ENCODE peak calls at places on chromosome 11, in ten cellular contexts. One of them, this sample, is unnamed.
A peak's percentile ranks its signal among the peaks of the same experiment; 100 is the strongest.

GRCh38 chr11:68337399-68337835 is 25.0 kb downstream of the LRP5 start:
- DNase-seq in IMR-90: no peak
- DNase-seq in heart left ventricle: no peak
- DNase-seq in foreskin fibroblast: no peak
- DNase-seq in ELR: no peak
- DNase-seq in fibroblast of pulmonary artery: no peak
- DNase-seq in OCI-LY7: no peak
- DNase-seq in GM06990: no peak
- DNase-seq in small intestine: no peak
- DNase-seq in activated CD4-positive, alpha-beta T cell treated with anti-CD3 and anti-CD28 coated beads for 1 hour: no peak
- DNase-seq in this sample: no peak

GRCh38 chr11:108852701-108853100 is 187.8 kb downstream of the DDX10 start:
- DNase-seq in foreskin fibroblast: no peak
- DNase-seq in small intestine: no peak
- DNase-seq in GM06990: no peak
- DNase-seq in OCI-LY7: no peak
- DNase-seq in IMR-90: no peak
- DNase-seq in ELR: no peak
- DNase-seq in activated CD4-positive, alpha-beta T cell treated with anti-CD3 and anti-CD28 coated beads for 1 hour: no peak
- DNase-seq in fibroblast of pulmonary artery: no peak
- DNase-seq in heart left ventricle: no peak
- DNase-seq in this sample: no peak

GRCh38 chr11:130674686-130675085 is 226.2 kb downstream of the ADAMTS15 start:
- DNase-seq in OCI-LY7: no peak
- DNase-seq in fibroblast of pulmonary artery: peak; percentile 36
- DNase-seq in heart left ventricle: no peak
- DNase-seq in GM06990: no peak
- DNase-seq in small intestine: no peak
- DNase-seq in IMR-90: peak; percentile 49
- DNase-seq in ELR: no peak
- DNase-seq in activated CD4-positive, alpha-beta T cell treated with anti-CD3 and anti-CD28 coated beads for 1 hour: no peak
- DNase-seq in foreskin fibroblast: peak; percentile 62
- DNase-seq in this sample: no peak

GRCh38 chr11:65809496-65809895 is 22.6 kb downstream of the OVOL1 start:
- DNase-seq in GM06990: no peak
- DNase-seq in foreskin fibroblast: no peak
- DNase-seq in OCI-LY7: no peak
- DNase-seq in small intestine: no peak
- DNase-seq in heart left ventricle: no peak
- DNase-seq in ELR: no peak
- DNase-seq in fibroblast of pulmonary artery: no peak
- DNase-seq in activated CD4-positive, alpha-beta T cell treated with anti-CD3 and anti-CD28 coated beads for 1 hour: no peak
- DNase-seq in IMR-90: no peak
- DNase-seq in this sample: no peak

GRCh38 chr11:95229199-95230053 is 1.6 kb downstream of the SESN3 start:
- DNase-seq in GM06990: no peak
- DNase-seq in small intestine: peak; percentile 7
- DNase-seq in OCI-LY7: no peak
- DNase-seq in foreskin fibroblast: peak; percentile 63
- DNase-seq in activated CD4-positive, alpha-beta T cell treated with anti-CD3 and anti-CD28 coated beads for 1 hour: no peak
- DNase-seq in ELR: no peak
- DNase-seq in heart left ventricle: no peak
- DNase-seq in IMR-90: peak; percentile 13
- DNase-seq in fibroblast of pulmonary artery: peak; percentile 26
- DNase-seq in this sample: no peak

GRCh38 chr11:27296406-27296994 is 66.5 kb downstream of the CCDC34 start:
- DNase-seq in fibroblast of pulmonary artery: peak; percentile 79
- DNase-seq in OCI-LY7: peak; percentile 46
- DNase-seq in ELR: peak; percentile 72
- DNase-seq in heart left ventricle: no peak
- DNase-seq in IMR-90: peak; percentile 70
- DNase-seq in small intestine: peak; percentile 80
- DNase-seq in GM06990: no peak
- DNase-seq in activated CD4-positive, alpha-beta T cell treated with anti-CD3 and anti-CD28 coated beads for 1 hour: no peak
- DNase-seq in foreskin fibroblast: peak; percentile 71
- DNase-seq in this sample: peak; percentile 78

GRCh38 chr11:126385991-126386728 is 30.7 kb downstream of the ST3GAL4 start:
- DNase-seq in foreskin fibroblast: no peak
- DNase-seq in activated CD4-positive, alpha-beta T cell treated with anti-CD3 and anti-CD28 coated beads for 1 hour: no peak
- DNase-seq in ELR: no peak
- DNase-seq in heart left ventricle: no peak
- DNase-seq in OCI-LY7: no peak
- DNase-seq in IMR-90: no peak
- DNase-seq in fibroblast of pulmonary artery: no peak
- DNase-seq in GM06990: no peak
- DNase-seq in small intestine: no peak
- DNase-seq in this sample: no peak

GRCh38 chr11:70570693-70571395 is 172.5 kb downstream of the CTTN start:
- DNase-seq in small intestine: no peak
- DNase-seq in GM06990: no peak
- DNase-seq in fibroblast of pulmonary artery: no peak
- DNase-seq in activated CD4-positive, alpha-beta T cell treated with anti-CD3 and anti-CD28 coated beads for 1 hour: no peak
- DNase-seq in ELR: no peak
- DNase-seq in IMR-90: no peak
- DNase-seq in heart left ventricle: no peak
- DNase-seq in OCI-LY7: no peak
- DNase-seq in foreskin fibroblast: no peak
- DNase-seq in this sample: no peak

GRCh38 chr11:62081378-62082291 is 42.2 kb upstream of the INCENP start:
- DNase-seq in ELR: peak; percentile 73
- DNase-seq in activated CD4-positive, alpha-beta T cell treated with anti-CD3 and anti-CD28 coated beads for 1 hour: peak; percentile 72
- DNase-seq in OCI-LY7: peak; percentile 58
- DNase-seq in foreskin fibroblast: peak; percentile 87
- DNase-seq in small intestine: peak; percentile 75
- DNase-seq in heart left ventricle: peak; percentile 80
- DNase-seq in IMR-90: peak; percentile 66
- DNase-seq in fibroblast of pulmonary artery: peak; percentile 80
- DNase-seq in GM06990: peak; percentile 62
- DNase-seq in this sample: peak; percentile 80

GRCh38 chr11:7575841-7576451 is 62.1 kb downstream of the PPFIBP2 start:
- DNase-seq in foreskin fibroblast: peak; percentile 64
- DNase-seq in heart left ventricle: peak; percentile 24
- DNase-seq in OCI-LY7: no peak
- DNase-seq in fibroblast of pulmonary artery: no peak
- DNase-seq in IMR-90: no peak
- DNase-seq in GM06990: peak; percentile 67
- DNase-seq in ELR: no peak
- DNase-seq in activated CD4-positive, alpha-beta T cell treated with anti-CD3 and anti-CD28 coated beads for 1 hour: peak; percentile 13
- DNase-seq in small intestine: peak; percentile 95
- DNase-seq in this sample: peak; percentile 67

GRCh38 chr11:13336246-13336873 is 58.8 kb downstream of the BMAL1 start:
- DNase-seq in OCI-LY7: no peak
- DNase-seq in GM06990: no peak
- DNase-seq in ELR: peak; percentile 47
- DNase-seq in fibroblast of pulmonary artery: no peak
- DNase-seq in small intestine: no peak
- DNase-seq in foreskin fibroblast: peak; percentile 52
- DNase-seq in IMR-90: peak; percentile 47
- DNase-seq in activated CD4-positive, alpha-beta T cell treated with anti-CD3 and anti-CD28 coated beads for 1 hour: no peak
- DNase-seq in heart left ventricle: no peak
- DNase-seq in this sample: no peak

GRCh38 chr11:2149471-2150205 is 10.4 kb upstream of the IGF2 start:
- DNase-seq in IMR-90: no peak
- DNase-seq in ELR: no peak
- DNase-seq in GM06990: no peak
- DNase-seq in OCI-LY7: no peak
- DNase-seq in fibroblast of pulmonary artery: no peak
- DNase-seq in small intestine: no peak
- DNase-seq in activated CD4-positive, alpha-beta T cell treated with anti-CD3 and anti-CD28 coated beads for 1 hour: no peak
- DNase-seq in heart left ventricle: no peak
- DNase-seq in foreskin fibroblast: no peak
- DNase-seq in this sample: no peak

GRCh38 chr11:77147668-77148321 is 19.7 kb downstream of the MYO7A start:
- DNase-seq in activated CD4-positive, alpha-beta T cell treated with anti-CD3 and anti-CD28 coated beads for 1 hour: no peak
- DNase-seq in fibroblast of pulmonary artery: no peak
- DNase-seq in heart left ventricle: no peak
- DNase-seq in small intestine: peak; percentile 61
- DNase-seq in GM06990: no peak
- DNase-seq in ELR: peak; percentile 13
- DNase-seq in IMR-90: no peak
- DNase-seq in OCI-LY7: no peak
- DNase-seq in foreskin fibroblast: peak; percentile 16
- DNase-seq in this sample: no peak

GRCh38 chr11:130247289-130247688 is 67.4 kb downstream of the ZBTB44 start:
- DNase-seq in fibroblast of pulmonary artery: no peak
- DNase-seq in small intestine: no peak
- DNase-seq in foreskin fibroblast: no peak
- DNase-seq in IMR-90: no peak
- DNase-seq in heart left ventricle: no peak
- DNase-seq in OCI-LY7: no peak
- DNase-seq in GM06990: no peak
- DNase-seq in activated CD4-positive, alpha-beta T cell treated with anti-CD3 and anti-CD28 coated beads for 1 hour: no peak
- DNase-seq in ELR: no peak
- DNase-seq in this sample: no peak

GRCh38 chr11:115590254-115590653 is 86.0 kb upstream of the CADM1 start:
- DNase-seq in GM06990: no peak
- DNase-seq in foreskin fibroblast: no peak
- DNase-seq in heart left ventricle: no peak
- DNase-seq in IMR-90: no peak
- DNase-seq in ELR: no peak
- DNase-seq in fibroblast of pulmonary artery: no peak
- DNase-seq in OCI-LY7: no peak
- DNase-seq in activated CD4-positive, alpha-beta T cell treated with anti-CD3 and anti-CD28 coated beads for 1 hour: no peak
- DNase-seq in small intestine: peak; percentile 8
- DNase-seq in this sample: no peak